ENCODE peak calls at places on chromosomes 1 and 21, in five cellular contexts. Y is midbrain, B is NCI-H748 treated with DMSO at 0.1 percent for 48 hours, W is substantia nigra, V is fibroblast of the aortic adventitia. I is an unnamed sample.

GRCh38 chr1:247212012-247212411 is 40.2 kb upstream of the ZNF124 start:
- DNase-seq in V (no peak), W (no peak), Y (no peak), B (no peak), I (no peak)

GRCh38 chr1:210692796-210693195 is 364.1 kb downstream of the HHAT start:
- DNase-seq in W (no peak), V (no peak), Y (no peak), B (no peak), I (no peak)

GRCh38 chr1:100585774-100586173 is 47.8 kb downstream of the GPR88 start:
- DNase-seq in W (no peak), B (no peak), V (peak), Y (no peak), I (no peak)

GRCh38 chr1:22266162-22266561 is 123.3 kb upstream of the WNT4 start:
- DNase-seq in B (no peak), V (no peak), Y (no peak), W (no peak), I (no peak)

GRCh38 chr1:168506204-168506819 is 37.5 kb downstream of the XCL2 start:
- DNase-seq in W (no peak), B (no peak), Y (no peak), V (peak), I (no peak)

GRCh38 chr1:189970331-189971230 is 507.1 kb downstream of the BRINP3 start:
- DNase-seq in B (peak), W (no peak), V (no peak), Y (no peak), I (no peak)

GRCh38 chr1:12496154-12496961 is 121.7 kb downstream of the DHRS3 start:
- DNase-seq in B (no peak), V (peak), W (no peak), Y (no peak), I (no peak)

GRCh38 chr21:33478182-33478581 is 1.6 kb downstream of the TMEM50B start:
- DNase-seq in B (no peak), V (no peak), Y (no peak), W (no peak), I (no peak)

GRCh38 chr1:184802739-184803492 is 48.3 kb upstream of the EDEM3 start:
- DNase-seq in B (peak), W (no peak), V (peak), Y (no peak), I (no peak)

GRCh38 chr1:209689484-209689883 is 14.3 kb downstream of the G0S2 start:
- DNase-seq in V (peak), B (no peak), Y (no peak), W (no peak), I (no peak)

GRCh38 chr1:54487571-54488050 is 60.4 kb upstream of the ACOT11 start:
- DNase-seq in Y (peak), W (peak), V (no peak), B (no peak), I (no peak)

GRCh38 chr1:121519042-121519755 is 334.4 kb downstream of the SRGAP2C start:
- DNase-seq in W (peak), V (peak), B (peak), Y (peak), I (peak)

GRCh38 chr1:68331117-68331865 is 99.0 kb upstream of the WLS start:
- DNase-seq in Y (no peak), W (no peak), B (peak), V (peak), I (no peak)

GRCh38 chr1:25675729-25676476 is 59.3 kb downstream of the MAN1C1 start:
- DNase-seq in V (no peak), W (no peak), Y (no peak), B (no peak), I (peak)

GRCh38 chr21:22965455-22966125 is 1967.4 kb downstream of the NCAM2 start:
- DNase-seq in V (no peak), B (no peak), Y (no peak), W (no peak), I (no peak)